ENCODE peak calls at places on chromosomes 11 and 22, in ten cellular contexts. T is KBM-7; R is transverse colon; W is SK-N-SH; F is Caco-2; O is aorta; P is amniotic stem cell; V is activated CD4-positive, CD25-positive, alpha-beta regulatory T cell; H is fibroblast of mammary gland; X is activated CD8-positive, alpha-beta memory T cell treated with anti-CD3 and anti-CD28 coated beads, Interleukin-2, amount 50 U/mL, for 4 hours. D is an unnamed sample.

GRCh38 chr22:35838849-35839646 is 121.4 kb downstream of the APOL5 start:
- DNase-seq in R (peak; percentile 28), W (no peak), V (no peak), X (no peak), H (peak; percentile 82), T (peak; percentile 35), F (peak; percentile 46), P (peak; percentile 68), O (no peak), D (no peak)

GRCh38 chr11:41394562-41395160 is 64.8 kb downstream of the LRRC4C start:
- DNase-seq in W (no peak), F (no peak), T (no peak), P (no peak), X (no peak), O (no peak), R (no peak), H (no peak), V (no peak), D (no peak)

GRCh38 chr11:420054-420910 is 5.5 kb upstream of the SIGIRR start:
- DNase-seq in F (no peak), H (no peak), O (no peak), P (no peak), X (no peak), R (peak; percentile 8), W (no peak), T (no peak), V (no peak), D (no peak)

GRCh38 chr11:122162095-122162494 is 46.1 kb upstream of the BLID start:
- DNase-seq in T (no peak), O (no peak), F (no peak), V (no peak), H (peak; percentile 93), P (no peak), X (no peak), W (no peak), R (no peak), D (no peak)

GRCh38 chr22:19639610-19640135 is 74.6 kb upstream of the SEPTIN5 start:
- DNase-seq in H (no peak), W (peak; percentile 4), P (no peak), R (no peak), F (no peak), V (no peak), O (peak; percentile 44), T (no peak), X (no peak), D (no peak)

GRCh38 chr11:59172345-59173079 is 580 bp downstream of the DTX4 start:
- DNase-seq in F (peak; percentile 85), X (peak; percentile 26), H (no peak), R (peak; percentile 52), T (peak; percentile 48), W (peak; percentile 63), P (no peak), V (no peak), O (no peak), D (no peak)

GRCh38 chr11:80727315-80727714 is 1286.5 kb upstream of the TENM4 start:
- DNase-seq in W (no peak), R (no peak), H (peak; percentile 13), P (no peak), V (no peak), F (peak; percentile 58), X (no peak), T (no peak), O (no peak), D (no peak)

GRCh38 chr22:42893366-42894150 is 36.5 kb upstream of the ARFGAP3 start:
- DNase-seq in R (no peak), V (no peak), W (no peak), P (no peak), F (no peak), X (no peak), O (no peak), T (no peak), H (no peak), D (no peak)

GRCh38 chr11:133902506-133902905 is 54.3 kb downstream of the IGSF9B start:
- DNase-seq in P (no peak), R (no peak), V (no peak), W (no peak), T (no peak), O (peak; percentile 32), X (no peak), F (no peak), H (no peak), D (no peak)

D was measured in GDM1.